ENCODE peak calls at places on chromosomes 3 and 15, in five cellular contexts. One of them, this sample, is unnamed.

GRCh38 chr3:160667452-160667851 is 9.5 kb upstream of the ARL14 start:
- DNase-seq in MM.1S: no peak
- DNase-seq in heart right ventricle: no peak
- DNase-seq in neuronal stem cell: no peak
- DNase-seq in testis: no peak
- DNase-seq in this sample: no peak

GRCh38 chr3:89360155-89360554 is 252.7 kb downstream of the EPHA3 start:
- DNase-seq in MM.1S: no peak
- DNase-seq in heart right ventricle: no peak
- DNase-seq in neuronal stem cell: no peak
- DNase-seq in testis: no peak
- DNase-seq in this sample: no peak

GRCh38 chr3:30401971-30402370 is 204.4 kb upstream of the TGFBR2 start:
- DNase-seq in MM.1S: no peak
- DNase-seq in heart right ventricle: no peak
- DNase-seq in neuronal stem cell: no peak
- DNase-seq in testis: no peak
- DNase-seq in this sample: no peak

GRCh38 chr3:153649286-153649839 is 471.8 kb upstream of the ARHGEF26 start:
- DNase-seq in MM.1S: no peak
- DNase-seq in heart right ventricle: no peak
- DNase-seq in neuronal stem cell: no peak
- DNase-seq in testis: no peak
- DNase-seq in this sample: no peak

GRCh38 chr3:25648107-25648535 is 16.6 kb downstream of the TOP2B start:
- DNase-seq in MM.1S: peak; percentile 86
- DNase-seq in heart right ventricle: no peak
- DNase-seq in neuronal stem cell: peak; percentile 86
- DNase-seq in testis: peak; percentile 88
- DNase-seq in this sample: no peak

GRCh38 chr15:68815598-68815997 is 5.1 kb downstream of the ANP32A start:
- DNase-seq in MM.1S: no peak
- DNase-seq in heart right ventricle: no peak
- DNase-seq in neuronal stem cell: no peak
- DNase-seq in testis: no peak
- DNase-seq in this sample: no peak

GRCh38 chr15:78709263-78709882 is 68.4 kb upstream of the CHRNB4 start:
- DNase-seq in MM.1S: peak; percentile 66
- DNase-seq in heart right ventricle: peak; percentile 71
- DNase-seq in neuronal stem cell: peak; percentile 67
- DNase-seq in testis: peak; percentile 78
- DNase-seq in this sample: peak; percentile 89

GRCh38 chr15:34644061-34644460 is 60.6 kb upstream of the GOLGA8B start:
- DNase-seq in MM.1S: no peak
- DNase-seq in heart right ventricle: no peak
- DNase-seq in neuronal stem cell: no peak
- DNase-seq in testis: no peak
- DNase-seq in this sample: no peak

GRCh38 chr3:17432237-17432636 is 310.2 kb downstream of the TBC1D5 start:
- DNase-seq in MM.1S: no peak
- DNase-seq in heart right ventricle: no peak
- DNase-seq in neuronal stem cell: no peak
- DNase-seq in testis: no peak
- DNase-seq in this sample: no peak

GRCh38 chr3:14769531-14770325 is 49.0 kb upstream of the FGD5 start:
- DNase-seq in MM.1S: no peak
- DNase-seq in heart right ventricle: no peak
- DNase-seq in neuronal stem cell: no peak
- DNase-seq in testis: peak; percentile 2
- DNase-seq in this sample: no peak

GRCh38 chr15:39432935-39433334 is 147.9 kb upstream of the THBS1 start:
- DNase-seq in MM.1S: no peak
- DNase-seq in heart right ventricle: no peak
- DNase-seq in neuronal stem cell: no peak
- DNase-seq in testis: no peak
- DNase-seq in this sample: no peak

GRCh38 chr3:148101061-148101460 is 596.6 kb upstream of the AGTR1 start:
- DNase-seq in MM.1S: no peak
- DNase-seq in heart right ventricle: no peak
- DNase-seq in neuronal stem cell: no peak
- DNase-seq in testis: no peak
- DNase-seq in this sample: no peak

GRCh38 chr15:91611924-91612323 is 241.6 kb upstream of the SLCO3A1 start:
- DNase-seq in MM.1S: no peak
- DNase-seq in heart right ventricle: no peak
- DNase-seq in neuronal stem cell: no peak
- DNase-seq in testis: no peak
- DNase-seq in this sample: no peak

GRCh38 chr3:149174901-149175300 is 45.5 kb downstream of the HPS3 start:
- DNase-seq in MM.1S: peak; percentile 52
- DNase-seq in heart right ventricle: no peak
- DNase-seq in neuronal stem cell: no peak
- DNase-seq in testis: no peak
- DNase-seq in this sample: no peak

GRCh38 chr3:129599607-129600006 is 6.9 kb downstream of the PLXND1 start:
- DNase-seq in MM.1S: no peak
- DNase-seq in heart right ventricle: no peak
- DNase-seq in neuronal stem cell: no peak
- DNase-seq in testis: no peak
- DNase-seq in this sample: no peak

GRCh38 chr3:114850913-114851312 is 296.2 kb downstream of the ZBTB20 start:
- DNase-seq in MM.1S: no peak
- DNase-seq in heart right ventricle: no peak
- DNase-seq in neuronal stem cell: no peak
- DNase-seq in testis: no peak
- DNase-seq in this sample: no peak

GRCh38 chr3:123299581-123299980 is 97.8 kb downstream of the SEC22A start:
- DNase-seq in MM.1S: no peak
- DNase-seq in heart right ventricle: no peak
- DNase-seq in neuronal stem cell: no peak
- DNase-seq in testis: no peak
- DNase-seq in this sample: no peak

GRCh38 chr15:68415501-68416157 is 16.3 kb downstream of the ITGA11 start:
- DNase-seq in MM.1S: no peak
- DNase-seq in heart right ventricle: no peak
- DNase-seq in neuronal stem cell: no peak
- DNase-seq in testis: peak; percentile 8
- DNase-seq in this sample: peak; percentile 54

GRCh38 chr15:67033521-67033920 is 31.9 kb upstream of the SMAD3 start:
- DNase-seq in MM.1S: no peak
- DNase-seq in heart right ventricle: peak; percentile 61
- DNase-seq in neuronal stem cell: no peak
- DNase-seq in testis: no peak
- DNase-seq in this sample: no peak

GRCh38 chr3:24680214-24680967 is 185.7 kb upstream of the THRB start:
- DNase-seq in MM.1S: peak; percentile 42
- DNase-seq in heart right ventricle: peak; percentile 68
- DNase-seq in neuronal stem cell: peak; percentile 59
- DNase-seq in testis: peak; percentile 78
- DNase-seq in this sample: no peak

GRCh38 chr3:81218023-81218422 is 543.4 kb downstream of the GBE1 start:
- DNase-seq in MM.1S: no peak
- DNase-seq in heart right ventricle: no peak
- DNase-seq in neuronal stem cell: peak; percentile 9
- DNase-seq in testis: no peak
- DNase-seq in this sample: no peak

GRCh38 chr3:150528359-150528797 is 17.9 kb downstream of the SERP1 start:
- DNase-seq in MM.1S: peak; percentile 14
- DNase-seq in heart right ventricle: no peak
- DNase-seq in neuronal stem cell: no peak
- DNase-seq in testis: no peak
- DNase-seq in this sample: no peak

GRCh38 chr3:23041918-23042696 is 161.0 kb upstream of the UBE2E2 start:
- DNase-seq in MM.1S: no peak
- DNase-seq in heart right ventricle: no peak
- DNase-seq in neuronal stem cell: no peak
- DNase-seq in testis: no peak
- DNase-seq in this sample: no peak

GRCh38 chr3:11662392-11662990 is 18.8 kb upstream of the VGLL4 start:
- DNase-seq in MM.1S: no peak
- DNase-seq in heart right ventricle: no peak
- DNase-seq in neuronal stem cell: no peak
- DNase-seq in testis: no peak
- DNase-seq in this sample: no peak

GRCh38 chr3:50365080-50365841 is 5.9 kb upstream of the TMEM115 start:
- DNase-seq in MM.1S: peak; percentile 94
- DNase-seq in heart right ventricle: peak; percentile 86
- DNase-seq in neuronal stem cell: peak; percentile 72
- DNase-seq in testis: peak; percentile 88
- DNase-seq in this sample: peak; percentile 92

GRCh38 chr3:52025453-52025852 is 29.8 kb upstream of the RPL29 start:
- DNase-seq in MM.1S: no peak
- DNase-seq in heart right ventricle: no peak
- DNase-seq in neuronal stem cell: no peak
- DNase-seq in testis: no peak
- DNase-seq in this sample: no peak

GRCh38 chr15:45391746-45392711 is 13.7 kb upstream of the GATM start:
- DNase-seq in MM.1S: peak; percentile 44
- DNase-seq in heart right ventricle: no peak
- DNase-seq in neuronal stem cell: no peak
- DNase-seq in testis: no peak
- DNase-seq in this sample: no peak

DNA sequence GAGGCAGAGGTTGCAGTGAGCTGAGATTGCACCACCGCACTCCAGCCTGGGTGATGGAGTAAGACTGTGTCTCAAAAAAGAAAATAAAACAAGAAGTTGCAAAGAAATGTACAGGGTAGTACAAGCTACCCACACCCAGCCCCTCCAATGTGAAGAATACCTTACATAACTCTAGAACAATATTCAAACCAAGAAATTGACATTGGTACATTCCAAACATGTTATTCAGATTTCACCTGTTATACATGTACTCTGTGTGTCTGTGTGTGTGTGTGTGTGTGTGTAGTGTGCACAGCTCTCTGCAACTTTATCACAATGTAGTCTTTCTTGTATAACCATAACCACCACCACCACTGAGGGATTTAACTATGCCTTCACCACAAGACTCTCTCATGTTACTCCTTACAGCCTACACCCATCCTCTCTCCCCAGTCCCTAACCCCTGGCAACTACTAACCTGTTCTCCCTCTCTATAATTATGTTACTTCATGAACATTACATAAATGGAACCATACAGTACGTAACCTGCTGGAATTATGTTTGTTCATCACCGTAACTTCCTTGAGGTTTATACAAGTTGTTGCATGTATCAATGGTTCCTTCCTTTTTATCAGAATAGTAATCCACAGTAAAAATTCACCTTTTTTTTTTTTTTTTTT is 16.2 kb upstream of the TJP1 start:
- DNase-seq in MM.1S: no peak
- DNase-seq in heart right ventricle: no peak
- DNase-seq in neuronal stem cell: no peak
- DNase-seq in testis: no peak
- DNase-seq in this sample: no peak
- H3K27me3 ChIP-seq in MM.1S: peaks cover 17% of the 10 kb centered on the region
- H3K27me3 ChIP-seq in heart right ventricle: no peaks in the 10 kb centered on the region
- H3K27me3 ChIP-seq in neuronal stem cell: no peaks in the 10 kb centered on the region
- H3K27me3 ChIP-seq in testis: no peaks in the 10 kb centered on the region
- H3K27me3 ChIP-seq in this sample: no peaks in the 10 kb centered on the region

GRCh38 chr3:127417709-127418559 is 130.1 kb upstream of the PRR20G start:
- DNase-seq in MM.1S: no peak
- DNase-seq in heart right ventricle: no peak
- DNase-seq in neuronal stem cell: no peak
- DNase-seq in testis: no peak
- DNase-seq in this sample: no peak
- H3K27me3 ChIP-seq in MM.1S: peaks cover 37% of the 10 kb centered on the region
- H3K27me3 ChIP-seq in heart right ventricle: peaks cover 84% of the 10 kb centered on the region
- H3K27me3 ChIP-seq in neuronal stem cell: no peaks in the 10 kb centered on the region
- H3K27me3 ChIP-seq in testis: no peaks in the 10 kb centered on the region
- H3K27me3 ChIP-seq in this sample: peaks cover 13% of the 10 kb centered on the region

GRCh38 chr3:37985637-37986320 is 4.8 kb upstream of the VILL start:
- DNase-seq in MM.1S: no peak
- DNase-seq in heart right ventricle: no peak
- DNase-seq in neuronal stem cell: no peak
- DNase-seq in testis: peak; percentile 37
- DNase-seq in this sample: no peak

GRCh38 chr3:37982351-37982750 is 8.2 kb upstream of the VILL start:
- DNase-seq in MM.1S: no peak
- DNase-seq in heart right ventricle: no peak
- DNase-seq in neuronal stem cell: no peak
- DNase-seq in testis: no peak
- DNase-seq in this sample: no peak

GRCh38 chr3:37984051-37984450 is 6.5 kb upstream of the VILL start:
- DNase-seq in MM.1S: no peak
- DNase-seq in heart right ventricle: no peak
- DNase-seq in neuronal stem cell: no peak
- DNase-seq in testis: no peak
- DNase-seq in this sample: no peak

GRCh38 chr3:37986479-37987314 is 3.9 kb upstream of the VILL start:
- DNase-seq in MM.1S: no peak
- DNase-seq in heart right ventricle: no peak
- DNase-seq in neuronal stem cell: no peak
- DNase-seq in testis: peak; percentile 4
- DNase-seq in this sample: peak; percentile 63

DNA sequence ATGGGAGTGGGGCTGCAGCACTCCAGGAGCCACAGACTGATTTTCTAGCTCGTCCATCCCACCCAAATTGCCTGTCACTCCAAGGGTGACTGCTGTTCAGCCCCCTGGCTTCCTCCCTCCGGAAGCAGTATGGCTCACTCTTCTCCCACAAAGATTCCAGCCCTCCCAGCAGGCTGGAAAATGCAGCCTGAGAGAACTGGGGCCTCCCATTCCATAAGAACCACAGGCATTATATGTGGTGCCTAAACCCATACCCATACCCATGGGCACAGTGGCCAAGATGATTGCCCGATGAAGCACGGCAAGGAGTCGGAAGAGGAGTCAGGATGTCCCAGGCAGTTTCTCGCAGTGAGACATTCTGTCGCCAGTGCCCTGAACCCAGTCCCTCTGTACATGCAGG is 6.0 kb upstream of the VILL start:
- DNase-seq in MM.1S: no peak
- DNase-seq in heart right ventricle: no peak
- DNase-seq in neuronal stem cell: no peak
- DNase-seq in testis: peak; percentile 10
- DNase-seq in this sample: no peak
- H3K27me3 ChIP-seq in MM.1S: no peaks in the 10 kb centered on the region
- H3K27me3 ChIP-seq in heart right ventricle: no peaks in the 10 kb centered on the region
- H3K27me3 ChIP-seq in neuronal stem cell: no peaks in the 10 kb centered on the region
- H3K27me3 ChIP-seq in testis: no peaks in the 10 kb centered on the region
- H3K27me3 ChIP-seq in this sample: no peaks in the 10 kb centered on the region

GRCh38 chr15:70437882-70438331 is 325.5 kb downstream of the UACA start:
- DNase-seq in MM.1S: no peak
- DNase-seq in heart right ventricle: no peak
- DNase-seq in neuronal stem cell: no peak
- DNase-seq in testis: no peak
- DNase-seq in this sample: peak; percentile 89

GRCh38 chr15:70435872-70436271 is 327.5 kb downstream of the UACA start:
- DNase-seq in MM.1S: peak; percentile 79
- DNase-seq in heart right ventricle: no peak
- DNase-seq in neuronal stem cell: no peak
- DNase-seq in testis: no peak
- DNase-seq in this sample: no peak

GRCh38 chr15:70435369-70435768 is 328.0 kb downstream of the UACA start:
- DNase-seq in MM.1S: peak; percentile 85
- DNase-seq in heart right ventricle: no peak
- DNase-seq in neuronal stem cell: no peak
- DNase-seq in testis: no peak
- DNase-seq in this sample: peak; percentile 42

GRCh38 chr15:70437089-70437488 is 326.3 kb downstream of the UACA start:
- DNase-seq in MM.1S: no peak
- DNase-seq in heart right ventricle: no peak
- DNase-seq in neuronal stem cell: no peak
- DNase-seq in testis: no peak
- DNase-seq in this sample: peak; percentile 19

GRCh38 chr15:70436428-70436827 is 326.9 kb downstream of the UACA start:
- DNase-seq in MM.1S: no peak
- DNase-seq in heart right ventricle: no peak
- DNase-seq in neuronal stem cell: no peak
- DNase-seq in testis: no peak
- DNase-seq in this sample: peak; percentile 15
- H3K27me3 ChIP-seq in MM.1S: no peaks in the 10 kb centered on the region
- H3K27me3 ChIP-seq in heart right ventricle: peaks cover 5% of the 10 kb centered on the region
- H3K27me3 ChIP-seq in neuronal stem cell: no peaks in the 10 kb centered on the region
- H3K27me3 ChIP-seq in testis: no peaks in the 10 kb centered on the region
- H3K27me3 ChIP-seq in this sample: no peaks in the 10 kb centered on the region